ENCODE peak calls at places on chromosome 5, in ten cellular contexts. W is left ventricle myocardium inferior, J is ascending aorta, T is fibroblast of lung, L is WERI-Rb-1, A is nephron progenitor cell, G is brain microvascular endothelial cell, Q is uterus, H is fibroblast of pulmonary artery, F is B cell. Y is an unnamed sample.

GRCh38 chr5:57441557-57441956 is 41.1 kb downstream of the ACTBL2 start:
- DNase-seq in W (no peak), J (no peak), T (peak), L (peak), A (no peak), G (peak), Q (no peak), H (peak), F (no peak), Y (no peak)

GRCh38 chr5:179307006-179307800 is 38.1 kb downstream of the ADAMTS2 start:
- DNase-seq in W (no peak), J (no peak), T (no peak), L (no peak), A (no peak), G (no peak), Q (peak), H (no peak), F (no peak), Y (no peak)

GRCh38 chr5:65030056-65030455 is 261.3 kb downstream of the CWC27 start:
- DNase-seq in W (no peak), J (no peak), T (no peak), L (no peak), A (no peak), G (no peak), Q (no peak), H (no peak), F (no peak), Y (no peak)

GRCh38 chr5:143142596-143143435 is 260.7 kb downstream of the NR3C1 start:
- DNase-seq in W (peak), J (peak), T (peak), L (no peak), A (no peak), G (no peak), Q (peak), H (peak), F (no peak), Y (no peak)

GRCh38 chr5:151202381-151203139 is 21.3 kb downstream of the CCDC69 start:
- DNase-seq in W (no peak), J (no peak), T (peak), L (no peak), A (no peak), G (peak), Q (no peak), H (peak), F (peak), Y (no peak)

GRCh38 chr5:10588779-10589447 is 25.0 kb downstream of the ANKRD33B start:
- DNase-seq in W (no peak), J (no peak), T (no peak), L (no peak), A (no peak), G (no peak), Q (no peak), H (no peak), F (no peak), Y (no peak)

GRCh38 chr5:1392801-1393565 is 48.1 kb upstream of the CLPTM1L start:
- DNase-seq in W (no peak), J (no peak), T (no peak), L (no peak), A (no peak), G (no peak), Q (no peak), H (no peak), F (no peak), Y (no peak)

GRCh38 chr5:91384671-91385430 is 1.7 kb upstream of the ARRDC3 start:
- DNase-seq in W (no peak), J (no peak), T (peak), L (peak), A (peak), G (peak), Q (peak), H (peak), F (peak), Y (no peak)

GRCh38 chr5:119331566-119332095 is 24.2 kb upstream of the TNFAIP8 start:
- DNase-seq in W (no peak), J (no peak), T (no peak), L (no peak), A (no peak), G (no peak), Q (no peak), H (no peak), F (no peak), Y (no peak)

GRCh38 chr5:98268162-98268860 is 505.2 kb upstream of the RGMB start:
- DNase-seq in W (no peak), J (no peak), T (no peak), L (no peak), A (no peak), G (no peak), Q (no peak), H (no peak), F (no peak), Y (no peak)

GRCh38 chr5:160441352-160441781 is 19.7 kb downstream of the PTTG1 start:
- DNase-seq in W (no peak), J (no peak), T (peak), L (no peak), A (no peak), G (no peak), Q (no peak), H (no peak), F (no peak), Y (no peak)

GRCh38 chr5:168747987-168748777 is 169.0 kb upstream of the PANK3 start:
- DNase-seq in W (peak), J (no peak), T (no peak), L (peak), A (peak), G (no peak), Q (no peak), H (peak), F (peak), Y (peak)

DNA sequence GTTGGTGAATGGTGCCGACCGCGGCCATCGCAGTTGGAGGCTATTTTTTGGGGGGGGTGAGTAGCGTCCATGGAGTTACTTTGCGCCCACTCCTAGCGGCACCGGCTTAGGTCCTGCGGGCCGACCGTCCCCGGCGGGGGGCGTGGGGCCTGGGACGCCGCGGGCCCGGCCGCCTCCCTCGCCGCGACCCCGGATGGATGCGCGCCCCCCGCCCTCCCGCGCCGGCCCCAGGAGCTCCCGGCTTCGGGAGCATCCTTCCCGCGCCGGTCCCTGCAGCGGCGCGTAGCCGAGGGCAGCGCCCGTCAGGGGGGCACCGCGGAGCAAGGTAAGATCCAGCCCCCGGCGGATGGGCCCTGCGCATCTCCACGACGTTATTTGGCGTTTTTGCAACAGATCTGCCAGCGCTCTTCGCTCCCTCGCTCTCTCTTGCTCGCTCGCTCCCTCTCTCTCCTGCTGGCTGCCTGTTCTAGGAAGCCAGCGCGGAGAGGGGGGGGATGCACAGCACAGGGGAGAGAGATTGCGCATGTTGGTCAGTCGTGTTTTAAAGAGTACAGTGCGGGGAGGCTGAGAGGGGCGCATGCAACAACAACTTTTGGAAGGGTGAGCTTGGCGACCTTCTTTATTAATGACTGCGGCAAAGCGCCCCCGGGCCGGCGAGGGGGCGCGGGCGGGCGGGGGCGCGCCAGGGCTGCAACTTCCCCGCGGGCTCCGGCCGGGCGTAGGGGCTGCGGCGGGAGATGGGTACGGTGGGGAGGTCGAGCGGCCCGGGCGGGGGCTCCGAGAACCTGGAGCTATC is 415 bp downstream of the JADE2 start:
- DNase-seq in W (peak), J (no peak), T (peak), L (peak), A (peak), G (peak), Q (peak), H (peak), F (peak), Y (peak)
- TF ChIP-seq CTCF in W (no peak), J (peak), T (no peak), L (no peak), A (no peak), G (peak), Q (no peak), H (no peak), F (no peak), Y (no peak)

GRCh38 chr5:172641359-172642045 is 439 bp downstream of the NEURL1B start:
- DNase-seq in W (peak), J (no peak), T (no peak), L (peak), A (peak), G (no peak), Q (peak), H (no peak), F (peak), Y (peak)
- TF ChIP-seq CTCF in W (peak), J (no peak), T (no peak), L (peak), A (no peak), G (peak), Q (peak), H (no peak), F (no peak), Y (peak)

GRCh38 chr5:21236104-21236503 is 1248.1 kb upstream of the CDH18 start:
- DNase-seq in W (no peak), J (no peak), T (peak), L (no peak), A (no peak), G (no peak), Q (no peak), H (no peak), F (no peak), Y (no peak)

GRCh38 chr5:21238786-21239185 is 1250.8 kb upstream of the CDH18 start:
- DNase-seq in W (no peak), J (no peak), T (peak), L (no peak), A (no peak), G (peak), Q (no peak), H (peak), F (no peak), Y (no peak)

DNA sequence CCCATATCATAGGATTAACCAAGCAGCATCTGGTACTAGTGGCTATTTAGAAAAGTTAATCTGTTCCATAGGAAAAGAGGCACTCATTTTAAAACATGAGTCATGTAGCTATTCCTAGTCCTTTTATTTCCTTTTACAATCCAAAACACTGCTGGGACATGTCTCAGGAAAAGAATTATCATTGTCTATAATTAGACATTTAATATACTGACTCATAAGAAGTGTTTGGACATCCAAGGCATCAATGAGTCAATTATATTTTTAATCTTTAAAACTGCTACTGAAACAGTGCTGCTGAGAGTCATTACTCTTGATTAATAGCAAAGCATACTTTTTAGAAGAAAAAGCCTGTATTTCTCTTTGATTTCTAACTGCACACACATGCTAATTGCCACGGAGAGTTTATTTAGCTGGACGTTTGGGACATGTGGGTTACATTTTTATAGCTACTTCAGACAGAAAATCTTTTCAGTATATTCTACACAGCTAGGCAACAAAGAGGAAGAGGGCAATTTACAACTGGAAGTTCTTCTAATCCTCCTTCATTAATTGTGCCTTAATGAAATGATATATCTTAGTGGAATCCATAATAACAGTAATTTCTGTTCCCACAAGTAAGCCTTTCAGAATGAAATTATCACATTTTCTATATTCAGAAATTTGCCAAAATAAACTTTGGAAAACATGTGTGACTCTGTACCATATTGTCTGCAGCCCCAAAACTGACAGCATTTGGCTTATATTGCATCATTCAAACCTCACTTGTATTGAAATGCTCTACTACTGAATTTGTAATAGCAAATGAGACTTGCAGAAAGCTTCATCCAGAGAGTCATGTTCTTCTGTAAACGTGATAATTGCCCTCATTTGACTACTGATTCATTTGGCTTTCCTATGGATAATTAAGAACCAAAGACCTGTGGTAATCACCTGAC is 1249.2 kb upstream of the CDH18 start:
- DNase-seq in W (no peak), J (no peak), T (peak), L (no peak), A (no peak), G (no peak), Q (no peak), H (peak), F (no peak), Y (no peak)
- TF ChIP-seq CTCF in W (no peak), J (no peak), T (no peak), L (no peak), A (no peak), G (no peak), Q (no peak), H (no peak), F (no peak), Y (no peak)

DNA sequence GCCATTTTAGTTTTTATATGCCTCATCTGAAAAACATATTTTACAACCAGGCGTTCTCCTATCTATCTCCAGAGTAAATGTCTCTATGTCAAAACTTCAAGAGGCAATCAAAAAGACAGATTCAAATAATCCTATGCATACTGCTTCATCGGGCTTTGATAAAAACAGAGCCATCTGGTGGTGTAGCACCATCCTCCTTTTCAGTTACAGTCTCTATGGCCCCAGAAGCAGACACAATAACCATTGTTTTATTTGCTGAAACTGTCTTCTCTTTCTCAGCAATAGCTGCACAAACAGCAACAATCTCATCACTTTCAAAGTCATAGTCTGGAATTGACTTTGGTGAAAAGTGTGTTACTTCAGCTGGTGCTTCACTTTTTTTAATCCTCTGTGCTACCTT is 36.3 kb downstream of the PTGER4 start:
- DNase-seq in W (no peak), J (no peak), T (no peak), L (no peak), A (no peak), G (no peak), Q (no peak), H (no peak), F (no peak), Y (no peak)
- TF ChIP-seq CTCF in W (no peak), J (no peak), T (no peak), L (peak), A (no peak), G (peak), Q (no peak), H (peak), F (no peak), Y (no peak)

GRCh38 chr5:41683181-41683580 is 172.8 kb upstream of the PLCXD3 start:
- DNase-seq in W (no peak), J (no peak), T (no peak), L (no peak), A (no peak), G (no peak), Q (no peak), H (no peak), F (no peak), Y (no peak)
- TF ChIP-seq CTCF in W (no peak), J (no peak), T (no peak), L (no peak), A (no peak), G (no peak), Q (no peak), H (no peak), F (no peak), Y (no peak)

GRCh38 chr5:141371572-141372475 is 1.8 kb downstream of the PCDHGB3 start:
- DNase-seq in W (no peak), J (no peak), T (no peak), L (no peak), A (no peak), G (no peak), Q (no peak), H (no peak), F (no peak), Y (no peak)

GRCh38 chr5:141369994-141370848 is at the start of gene PCDHGB3:
- DNase-seq in W (peak), J (no peak), T (peak), L (no peak), A (no peak), G (peak), Q (no peak), H (peak), F (peak), Y (no peak)

GRCh38 chr5:141374627-141375026 is 936 bp downstream of the PCDHGA6 start:
- DNase-seq in W (no peak), J (no peak), T (no peak), L (no peak), A (no peak), G (no peak), Q (no peak), H (no peak), F (no peak), Y (no peak)

DNA sequence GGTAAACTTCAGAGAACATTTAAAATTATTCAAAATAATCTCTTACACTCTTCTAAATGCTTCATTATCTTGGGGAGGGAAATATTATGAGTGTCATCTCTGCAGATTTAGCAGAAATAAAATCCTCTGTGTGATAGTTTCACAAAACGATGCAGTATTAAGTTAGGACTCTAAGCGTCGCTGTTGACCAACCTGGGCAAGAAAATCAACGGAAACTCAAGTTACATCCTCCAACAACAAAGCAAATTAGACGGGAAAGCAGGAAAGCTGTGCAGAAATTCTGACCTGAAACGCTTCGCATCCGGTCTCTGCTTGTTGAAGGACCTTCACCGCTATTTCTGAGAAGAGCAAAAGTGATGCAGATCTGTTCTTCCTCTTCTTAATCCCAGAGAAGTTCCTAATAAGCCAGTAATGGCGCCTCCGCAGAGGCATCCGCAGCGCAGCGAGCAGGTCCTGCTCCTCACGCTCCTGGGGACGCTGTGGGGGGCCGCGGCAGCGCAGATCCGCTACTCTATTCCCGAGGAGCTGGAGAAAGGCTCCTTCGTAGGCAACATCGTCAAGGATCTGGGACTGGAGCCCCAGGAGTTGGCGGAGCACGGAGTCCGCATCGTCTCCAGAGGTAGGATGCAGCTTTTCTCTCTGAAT is at the start of gene PCDHGA6:
- DNase-seq in W (no peak), J (no peak), T (peak), L (no peak), A (no peak), G (no peak), Q (no peak), H (peak), F (no peak), Y (no peak)
- TF ChIP-seq CTCF in W (peak), J (no peak), T (peak), L (no peak), A (no peak), G (peak), Q (no peak), H (peak), F (peak), Y (no peak)